ENCODE peak calls at places on chromosomes 2 and 18, in seven cellular contexts. One of them, this sample, is unnamed. For H3K4me1, the result is how much of the 10 kb centered on the place peaks cover.

GRCh38 chr2:134982603-134983002 is 64.0 kb downstream of the CCNT2 start:
- DNase-seq in cardiac muscle cell: no peak
- DNase-seq in Peyer's patch: no peak
- DNase-seq in sigmoid colon: no peak
- DNase-seq in heart right ventricle: no peak
- DNase-seq in uterus: no peak
- DNase-seq in right atrium auricular region: no peak
- DNase-seq in this sample: no peak

GRCh38 chr2:30688956-30689401 is 118.3 kb downstream of the CAPN13 start:
- DNase-seq in sigmoid colon: peak
- DNase-seq in uterus: no peak
- DNase-seq in right atrium auricular region: peak
- DNase-seq in Peyer's patch: no peak
- DNase-seq in heart right ventricle: peak
- DNase-seq in cardiac muscle cell: no peak
- DNase-seq in this sample: no peak

GRCh38 chr2:158412206-158412605 is 44.3 kb downstream of the CCDC148 start:
- DNase-seq in sigmoid colon: no peak
- DNase-seq in heart right ventricle: no peak
- DNase-seq in cardiac muscle cell: no peak
- DNase-seq in right atrium auricular region: no peak
- DNase-seq in Peyer's patch: no peak
- DNase-seq in uterus: no peak
- DNase-seq in this sample: peak

GRCh38 chr2:220034356-220035121 is 407.1 kb downstream of the SLC4A3 start:
- DNase-seq in heart right ventricle: no peak
- DNase-seq in cardiac muscle cell: peak
- DNase-seq in right atrium auricular region: no peak
- DNase-seq in Peyer's patch: no peak
- DNase-seq in sigmoid colon: no peak
- DNase-seq in uterus: no peak
- DNase-seq in this sample: peak

GRCh38 chr2:24272907-24273306 is 87.4 kb downstream of the ITSN2 start:
- DNase-seq in uterus: no peak
- DNase-seq in right atrium auricular region: no peak
- DNase-seq in heart right ventricle: no peak
- DNase-seq in sigmoid colon: no peak
- DNase-seq in Peyer's patch: no peak
- DNase-seq in cardiac muscle cell: peak
- DNase-seq in this sample: no peak

GRCh38 chr2:100641115-100641415 is 78.3 kb downstream of the PDCL3 start:
- DNase-seq in heart right ventricle: no peak
- DNase-seq in sigmoid colon: no peak
- DNase-seq in cardiac muscle cell: no peak
- DNase-seq in uterus: no peak
- DNase-seq in Peyer's patch: no peak
- DNase-seq in right atrium auricular region: no peak
- DNase-seq in this sample: no peak

GRCh38 chr18:44599409-44599808 is 81.3 kb upstream of the SETBP1 start:
- DNase-seq in Peyer's patch: no peak
- DNase-seq in heart right ventricle: peak
- DNase-seq in sigmoid colon: no peak
- DNase-seq in uterus: no peak
- DNase-seq in cardiac muscle cell: peak
- DNase-seq in right atrium auricular region: peak
- DNase-seq in this sample: peak

GRCh38 chr18:13220326-13220991 is 1.9 kb downstream of the LDLRAD4 start:
- DNase-seq in sigmoid colon: no peak
- DNase-seq in Peyer's patch: peak
- DNase-seq in uterus: no peak
- DNase-seq in heart right ventricle: peak
- DNase-seq in right atrium auricular region: peak
- DNase-seq in cardiac muscle cell: no peak
- DNase-seq in this sample: peak

GRCh38 chr18:50816767-50817166 is 3.0 kb downstream of the MRO start:
- DNase-seq in heart right ventricle: no peak
- DNase-seq in cardiac muscle cell: no peak
- DNase-seq in uterus: no peak
- DNase-seq in Peyer's patch: peak
- DNase-seq in right atrium auricular region: no peak
- DNase-seq in sigmoid colon: no peak
- DNase-seq in this sample: peak

DNA sequence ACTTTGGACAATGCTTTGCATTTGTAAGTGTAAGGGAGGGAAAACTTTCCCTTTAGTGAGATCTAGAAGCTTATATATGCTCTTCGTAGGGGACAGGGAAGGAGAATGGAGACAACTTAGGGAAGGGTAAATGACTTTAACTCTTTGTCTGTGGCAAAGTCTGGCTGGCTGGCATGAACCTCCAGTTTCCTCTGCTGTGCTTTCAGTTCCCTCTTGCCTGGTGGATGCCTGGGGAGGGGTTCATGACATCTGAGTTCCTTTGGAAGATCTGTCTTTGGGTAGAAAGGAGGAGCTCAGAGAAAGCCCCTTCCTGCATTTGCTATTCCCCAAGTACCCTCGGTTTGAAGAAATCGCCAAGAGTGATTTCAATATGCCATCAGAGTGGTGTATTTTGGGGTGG is 143.6 kb downstream of the VAPA start:
- DNase-seq in Peyer's patch: no peak
- DNase-seq in uterus: no peak
- DNase-seq in cardiac muscle cell: no peak
- DNase-seq in sigmoid colon: no peak
- DNase-seq in right atrium auricular region: no peak
- DNase-seq in heart right ventricle: no peak
- DNase-seq in this sample: no peak
- H3K27ac ChIP-seq in Peyer's patch: peak
- H3K27ac ChIP-seq in uterus: peak
- H3K27ac ChIP-seq in cardiac muscle cell: no peak
- H3K27ac ChIP-seq in sigmoid colon: peak
- H3K27ac ChIP-seq in right atrium auricular region: peak
- H3K27ac ChIP-seq in heart right ventricle: no peak
- H3K27ac ChIP-seq in this sample: peak

GRCh38 chr2:229899604-229900003 is 22.2 kb downstream of the TRIP12 start:
- DNase-seq in heart right ventricle: no peak
- DNase-seq in uterus: no peak
- DNase-seq in sigmoid colon: no peak
- DNase-seq in right atrium auricular region: no peak
- DNase-seq in cardiac muscle cell: no peak
- DNase-seq in Peyer's patch: no peak
- DNase-seq in this sample: no peak

GRCh38 chr2:229901819-229902218 is 20.0 kb downstream of the TRIP12 start:
- DNase-seq in uterus: no peak
- DNase-seq in heart right ventricle: no peak
- DNase-seq in right atrium auricular region: no peak
- DNase-seq in Peyer's patch: no peak
- DNase-seq in cardiac muscle cell: peak
- DNase-seq in sigmoid colon: no peak
- DNase-seq in this sample: peak

GRCh38 chr2:229900012-229900411 is 21.8 kb downstream of the TRIP12 start:
- DNase-seq in right atrium auricular region: no peak
- DNase-seq in Peyer's patch: no peak
- DNase-seq in uterus: no peak
- DNase-seq in cardiac muscle cell: no peak
- DNase-seq in sigmoid colon: no peak
- DNase-seq in heart right ventricle: no peak
- DNase-seq in this sample: no peak

DNA sequence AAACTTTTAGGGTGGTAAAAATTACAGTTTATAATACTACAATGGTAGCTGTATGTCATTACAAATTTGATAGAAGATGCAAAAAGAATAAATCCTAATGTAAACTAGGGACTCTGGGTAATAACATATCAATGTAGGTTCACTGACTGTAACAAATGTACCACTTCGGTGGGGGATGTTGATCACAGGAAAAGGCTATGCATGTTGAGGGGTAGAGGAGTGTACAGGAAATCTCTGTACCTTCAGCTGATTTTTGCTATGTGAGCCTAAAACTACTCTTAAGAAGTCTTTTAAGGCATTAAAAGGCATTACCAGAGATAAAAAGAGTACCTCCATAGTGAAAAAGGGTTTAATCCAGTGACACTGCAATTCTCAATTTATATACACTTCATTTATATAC is 25.0 kb downstream of the TRIP12 start:
- DNase-seq in Peyer's patch: no peak
- DNase-seq in sigmoid colon: no peak
- DNase-seq in cardiac muscle cell: no peak
- DNase-seq in right atrium auricular region: no peak
- DNase-seq in uterus: no peak
- DNase-seq in heart right ventricle: no peak
- DNase-seq in this sample: no peak
- H3K4me1 ChIP-seq in Peyer's patch: under half
- H3K4me1 ChIP-seq in sigmoid colon: under half
- H3K4me1 ChIP-seq in cardiac muscle cell: under half
- H3K4me1 ChIP-seq in right atrium auricular region: under half
- H3K4me1 ChIP-seq in uterus: under half
- H3K4me1 ChIP-seq in heart right ventricle: under half
- H3K4me1 ChIP-seq in this sample: under half

GRCh38 chr2:182715121-182715895 is 749 bp upstream of the DNAJC10 start:
- DNase-seq in sigmoid colon: no peak
- DNase-seq in heart right ventricle: no peak
- DNase-seq in right atrium auricular region: no peak
- DNase-seq in Peyer's patch: no peak
- DNase-seq in uterus: no peak
- DNase-seq in cardiac muscle cell: peak
- DNase-seq in this sample: peak
- TF ChIP-seq CTCF in sigmoid colon: no peak
- TF ChIP-seq CTCF in heart right ventricle: no peak
- TF ChIP-seq CTCF in right atrium auricular region: no peak
- TF ChIP-seq CTCF in Peyer's patch: peak
- TF ChIP-seq CTCF in uterus: no peak
- TF ChIP-seq CTCF in cardiac muscle cell: no peak
- TF ChIP-seq CTCF in this sample: no peak

DNA sequence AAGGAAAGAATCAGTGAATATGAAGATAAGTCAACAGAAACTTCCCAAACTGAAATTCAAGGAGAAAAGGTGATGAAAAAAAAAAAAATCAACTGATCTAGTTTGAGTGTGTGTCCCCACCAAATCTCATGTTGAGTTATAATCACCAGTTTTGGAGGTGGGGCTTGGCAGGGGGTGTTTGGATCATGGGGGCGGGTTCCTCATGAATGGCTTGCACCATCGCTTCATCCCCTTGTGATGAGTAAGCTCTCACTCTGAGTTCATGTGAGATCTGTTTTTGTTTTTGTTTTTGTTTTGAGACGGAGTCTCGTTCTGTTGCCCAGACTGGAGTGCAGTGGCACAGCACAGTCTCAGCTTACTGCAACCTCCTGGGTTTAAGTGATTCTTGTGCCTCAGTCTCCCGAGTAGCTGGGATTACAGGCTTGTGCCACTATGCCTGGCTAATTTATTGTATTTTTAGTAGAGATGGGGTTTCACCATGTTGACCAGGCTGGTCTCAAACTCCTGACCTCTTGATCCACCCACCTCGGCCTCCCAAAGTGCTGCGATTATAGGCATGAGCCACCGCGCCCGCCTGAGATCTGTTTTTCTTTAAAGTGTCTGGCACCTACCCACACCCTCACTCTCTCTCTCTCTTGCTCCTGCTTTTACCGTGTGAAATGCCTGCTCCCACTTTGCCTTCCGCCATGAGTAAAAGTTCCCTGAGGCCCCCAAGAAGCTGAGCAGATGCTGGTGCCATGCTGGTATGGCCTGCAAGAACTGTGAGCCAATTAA is 4.0 kb upstream of the SLC66A2 start:
- DNase-seq in heart right ventricle: no peak
- DNase-seq in sigmoid colon: peak
- DNase-seq in cardiac muscle cell: no peak
- DNase-seq in uterus: no peak
- DNase-seq in right atrium auricular region: no peak
- DNase-seq in Peyer's patch: peak
- DNase-seq in this sample: no peak
- H3K27ac ChIP-seq in heart right ventricle: no peak
- H3K27ac ChIP-seq in sigmoid colon: no peak
- H3K27ac ChIP-seq in cardiac muscle cell: no peak
- H3K27ac ChIP-seq in uterus: no peak
- H3K27ac ChIP-seq in right atrium auricular region: no peak
- H3K27ac ChIP-seq in Peyer's patch: no peak
- H3K27ac ChIP-seq in this sample: no peak

GRCh38 chr2:17461087-17461475 is 57.2 kb downstream of the RAD51AP2 start:
- DNase-seq in uterus: no peak
- DNase-seq in right atrium auricular region: no peak
- DNase-seq in cardiac muscle cell: no peak
- DNase-seq in sigmoid colon: no peak
- DNase-seq in Peyer's patch: no peak
- DNase-seq in heart right ventricle: no peak
- DNase-seq in this sample: no peak
- H3K4me1 ChIP-seq in uterus: under half
- H3K4me1 ChIP-seq in right atrium auricular region: under half
- H3K4me1 ChIP-seq in cardiac muscle cell: under half
- H3K4me1 ChIP-seq in sigmoid colon: under half
- H3K4me1 ChIP-seq in Peyer's patch: under half
- H3K4me1 ChIP-seq in heart right ventricle: under half
- H3K4me1 ChIP-seq in this sample: under half

GRCh38 chr2:67322361-67323001 is 74.7 kb upstream of the ETAA1 start:
- DNase-seq in cardiac muscle cell: peak
- DNase-seq in heart right ventricle: no peak
- DNase-seq in uterus: peak
- DNase-seq in right atrium auricular region: no peak
- DNase-seq in Peyer's patch: peak
- DNase-seq in sigmoid colon: peak
- DNase-seq in this sample: peak
- TF ChIP-seq CTCF in cardiac muscle cell: peak
- TF ChIP-seq CTCF in heart right ventricle: peak
- TF ChIP-seq CTCF in uterus: no peak
- TF ChIP-seq CTCF in right atrium auricular region: peak
- TF ChIP-seq CTCF in Peyer's patch: peak
- TF ChIP-seq CTCF in sigmoid colon: peak
- TF ChIP-seq CTCF in this sample: peak

GRCh38 chr2:171042253-171042969 is 113.4 kb downstream of the GORASP2 start:
- DNase-seq in sigmoid colon: no peak
- DNase-seq in heart right ventricle: no peak
- DNase-seq in Peyer's patch: no peak
- DNase-seq in cardiac muscle cell: no peak
- DNase-seq in uterus: no peak
- DNase-seq in right atrium auricular region: no peak
- DNase-seq in this sample: no peak
- H3K27ac ChIP-seq in sigmoid colon: no peak
- H3K27ac ChIP-seq in heart right ventricle: no peak
- H3K27ac ChIP-seq in Peyer's patch: peak
- H3K27ac ChIP-seq in cardiac muscle cell: no peak
- H3K27ac ChIP-seq in uterus: no peak
- H3K27ac ChIP-seq in right atrium auricular region: no peak
- H3K27ac ChIP-seq in this sample: no peak

This sample was measured in astrocyte.